ENCODE peak calls at places on chromosomes 11 and 22, in six cellular contexts. P is WERI-Rb-1, Y is RWPE1, N is fibroblast of lung, K is mesendoderm, G is GM23338. C is an unnamed sample.

GRCh38 chr11:113289341-113290187 is 24.8 kb upstream of the TTC12 start:
- DNase-seq in P (peak), G (peak), Y (peak), K (peak), N (peak), C (peak)

GRCh38 chr11:114832532-114833125 is 154.3 kb downstream of the NXPE2 start:
- DNase-seq in Y (no peak), K (no peak), G (peak), N (no peak), P (no peak), C (no peak)

GRCh38 chr22:39356464-39356863 is 6.7 kb downstream of the SYNGR1 start:
- DNase-seq in G (no peak), K (no peak), P (peak), N (no peak), Y (no peak), C (no peak)

GRCh38 chr11:46520971-46521745 is 72.7 kb downstream of the AMBRA1 start:
- DNase-seq in N (peak), K (peak), Y (peak), P (no peak), G (peak), C (no peak)

GRCh38 chr11:9719949-9720646 is 56.2 kb downstream of the SWAP70 start:
- DNase-seq in Y (no peak), N (no peak), K (no peak), G (no peak), P (no peak), C (no peak)

GRCh38 chr11:75273331-75273988 is 32.9 kb downstream of the TPBGL start:
- DNase-seq in G (no peak), N (no peak), P (no peak), Y (no peak), K (no peak), C (no peak)

GRCh38 chr11:8229299-8230177 is 34.1 kb downstream of the LMO1 start:
- DNase-seq in P (no peak), N (peak), Y (peak), K (no peak), G (no peak), C (no peak)

GRCh38 chr11:1782831-1783724 is 19.4 kb upstream of the CTSD start:
- DNase-seq in G (no peak), P (no peak), Y (no peak), N (peak), K (no peak), C (no peak)

GRCh38 chr11:83724704-83725114 is 438.5 kb upstream of the CCDC90B start:
- DNase-seq in N (no peak), Y (no peak), G (peak), P (peak), K (peak), C (no peak)

GRCh38 chr22:46012182-46012880 is 35.4 kb upstream of the WNT7B start:
- DNase-seq in G (no peak), K (no peak), N (no peak), P (no peak), Y (no peak), C (no peak)

GRCh38 chr11:94926698-94927237 is 46.6 kb downstream of the CWC15 start:
- DNase-seq in K (peak), G (peak), Y (no peak), N (peak), P (no peak), C (peak)

GRCh38 chr11:122632178-122632824 is 23.2 kb upstream of the UBASH3B start:
- DNase-seq in K (peak), P (no peak), Y (peak), G (no peak), N (peak), C (no peak)

GRCh38 chr11:27358306-27358705 is 4.7 kb downstream of the CCDC34 start:
- DNase-seq in K (no peak), N (no peak), Y (no peak), G (no peak), P (no peak), C (no peak)

GRCh38 chr11:27357250-27357649 is 5.8 kb downstream of the CCDC34 start:
- DNase-seq in K (no peak), G (no peak), N (no peak), Y (no peak), P (no peak), C (no peak)

GRCh38 chr11:27354359-27354965 is 8.6 kb downstream of the CCDC34 start:
- DNase-seq in N (no peak), Y (no peak), K (no peak), P (no peak), G (no peak), C (no peak)

GRCh38 chr11:27355575-27356104 is 7.4 kb downstream of the CCDC34 start:
- DNase-seq in Y (no peak), N (no peak), P (no peak), K (no peak), G (no peak), C (no peak)

DNA sequence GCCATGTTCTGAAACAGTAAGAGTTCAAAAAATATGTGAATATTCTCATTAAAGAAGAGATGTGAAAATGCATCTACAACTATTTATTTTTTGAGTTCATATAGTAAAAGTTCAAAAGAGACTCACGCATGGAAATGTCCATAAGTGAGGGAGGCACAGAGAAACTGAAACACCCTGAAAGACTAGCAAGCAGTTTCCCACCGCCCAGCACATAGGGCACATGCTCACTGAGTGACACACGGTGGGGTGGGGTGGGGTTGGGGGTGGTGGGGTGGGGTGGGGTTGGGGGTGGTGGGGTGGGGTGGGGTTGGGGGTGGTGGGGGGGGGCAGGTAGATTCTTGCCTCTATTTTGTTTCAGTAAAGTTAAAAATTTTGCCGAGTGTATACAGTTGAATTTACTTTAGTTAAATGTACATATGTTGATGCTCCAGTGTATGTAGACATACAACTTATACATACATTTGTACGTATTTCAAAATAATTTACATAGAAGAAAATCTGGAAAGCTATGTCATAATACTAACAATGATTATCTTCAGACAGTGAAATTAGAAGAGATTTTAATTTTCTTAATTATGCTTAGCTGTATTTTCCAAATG is 6.3 kb downstream of the CCDC34 start:
- DNase-seq in G (no peak), N (no peak), P (no peak), Y (no peak), K (no peak), C (no peak)
- H3K27ac ChIP-seq in G (no peak), N (no peak), P (no peak), Y (no peak), K (no peak), C (no peak)

DNA sequence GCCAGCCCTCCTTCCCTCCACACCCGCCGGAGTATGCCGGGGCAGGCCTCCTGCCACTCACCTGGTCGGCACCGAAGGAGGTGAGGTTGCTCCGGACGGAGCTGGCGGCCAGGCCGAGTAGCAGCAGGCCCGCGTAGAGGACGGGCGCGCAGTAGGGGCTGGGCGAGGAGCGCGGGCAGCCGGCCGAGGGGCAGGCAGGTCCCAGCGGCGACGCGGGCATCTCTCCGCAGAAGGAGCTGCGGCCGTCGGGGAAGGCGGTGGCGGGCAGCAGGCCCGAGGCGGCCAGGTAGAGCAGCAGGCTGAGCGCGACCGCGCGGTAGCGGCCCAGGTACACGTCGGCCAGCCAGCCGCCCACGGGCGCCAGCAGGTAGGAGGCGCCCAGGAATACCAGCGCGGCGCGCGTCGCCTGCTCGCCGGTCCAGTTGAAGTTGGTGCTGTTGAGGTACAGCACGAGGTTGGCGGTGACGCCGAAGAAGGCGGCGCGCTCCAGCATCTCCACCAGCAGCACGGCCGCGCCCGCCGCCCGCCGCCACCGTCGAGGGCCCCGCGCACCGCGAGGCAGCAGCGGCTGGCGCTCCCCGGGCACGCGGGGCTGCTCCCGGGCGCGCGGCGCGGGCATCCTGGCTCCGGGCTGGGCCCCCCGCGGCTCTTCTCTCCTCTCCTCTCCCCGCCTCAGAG is 904 bp downstream of the SLC15A3 start:
- DNase-seq in Y (no peak), P (no peak), G (peak), K (peak), N (no peak), C (no peak)
- H3K27ac ChIP-seq in Y (no peak), P (no peak), G (no peak), K (no peak), N (no peak), C (no peak)

DNA sequence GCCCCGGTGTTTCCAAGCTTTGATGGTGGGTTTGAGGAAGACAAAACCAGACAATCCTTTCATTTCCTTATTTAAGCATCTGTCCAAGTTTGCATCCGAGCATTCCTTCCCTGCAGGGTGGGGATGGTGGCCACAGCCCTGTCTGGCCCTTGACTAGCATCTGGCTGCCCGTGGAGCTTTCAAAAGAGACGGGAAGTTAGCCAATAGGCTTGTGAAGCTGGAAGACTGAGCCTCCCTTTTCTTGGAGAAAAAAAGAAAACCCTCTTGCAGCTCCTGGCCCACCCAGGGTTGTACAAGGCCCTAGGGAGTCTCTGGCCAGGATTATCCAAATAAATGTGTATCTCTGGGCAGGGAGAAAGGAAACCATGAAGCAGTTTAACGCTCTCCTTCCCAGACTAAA is 60.6 kb downstream of the MICAL2 start:
- DNase-seq in N (peak), G (no peak), P (no peak), K (no peak), Y (no peak), C (no peak)
- H3K27ac ChIP-seq in N (peak), G (no peak), P (no peak), K (no peak), Y (peak), C (peak)

GRCh38 chr22:42247596-42247995 is 22.9 kb downstream of the TCF20 start:
- DNase-seq in N (no peak), P (no peak), Y (no peak), K (no peak), G (no peak), C (no peak)

GRCh38 chr22:42249831-42250230 is 20.6 kb downstream of the TCF20 start:
- DNase-seq in K (no peak), Y (no peak), N (no peak), G (no peak), P (no peak), C (no peak)
- H3K27ac ChIP-seq in K (no peak), Y (no peak), N (no peak), G (no peak), P (no peak), C (no peak)

GRCh38 chr11:57980201-57980600 is 43.5 kb upstream of the OR9Q1 start:
- DNase-seq in G (no peak), K (no peak), P (no peak), N (no peak), Y (no peak), C (no peak)

GRCh38 chr11:57977709-57978108 is 46.0 kb upstream of the OR9Q1 start:
- DNase-seq in P (no peak), Y (no peak), K (peak), G (peak), N (no peak), C (no peak)

GRCh38 chr11:57982763-57983162 is 40.9 kb upstream of the OR9Q1 start:
- DNase-seq in G (no peak), P (no peak), N (no peak), Y (no peak), K (no peak), C (no peak)

GRCh38 chr11:57978686-57979531 is 44.8 kb upstream of the OR9Q1 start:
- DNase-seq in P (no peak), Y (no peak), K (no peak), G (no peak), N (peak), C (no peak)

DNA sequence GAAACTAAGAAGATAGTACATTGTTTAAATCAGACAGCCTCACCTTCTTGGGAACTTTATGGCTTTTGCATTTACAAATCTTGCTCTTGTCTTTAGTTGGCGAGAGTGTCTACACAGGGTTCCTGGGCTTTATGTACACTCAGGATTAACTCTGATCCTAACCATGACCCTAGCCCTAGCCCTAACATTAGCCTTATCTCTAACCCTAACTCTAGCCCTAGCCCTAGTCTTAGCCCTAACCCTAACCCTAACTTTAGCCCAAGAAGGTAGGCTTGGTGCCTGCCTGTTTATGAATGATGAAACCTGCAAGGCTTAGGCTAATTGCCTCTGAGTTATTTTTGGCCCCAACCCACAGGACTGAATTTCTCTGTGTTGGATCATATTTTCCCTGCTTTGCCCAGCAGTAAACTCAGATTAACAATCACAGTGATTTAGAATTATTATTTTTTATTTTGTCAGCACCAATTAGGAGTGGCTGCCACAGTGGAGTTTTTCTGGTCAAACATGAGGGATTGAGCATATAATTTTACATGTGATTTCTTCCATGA is 44.1 kb upstream of the OR9Q1 start:
- DNase-seq in G (no peak), P (no peak), Y (no peak), N (peak), K (no peak), C (no peak)
- H3K27ac ChIP-seq in G (no peak), P (no peak), Y (no peak), N (no peak), K (no peak), C (no peak)

GRCh38 chr11:128906185-128907065 is 15.3 kb downstream of the KCNJ5 start:
- DNase-seq in N (no peak), P (no peak), K (no peak), Y (no peak), G (no peak), C (no peak)
- H3K27ac ChIP-seq in N (no peak), P (no peak), K (no peak), Y (peak), G (no peak), C (peak)

C was measured in A549.